ENCODE peak calls at places on chromosomes 7 and 10, in eight cellular contexts. One of them, this sample, is unnamed.

GRCh38 chr7:65892832-65893231 is 20.0 kb downstream of the VKORC1L1 start:
- DNase-seq in body of pancreas: no peak
- DNase-seq in breast epithelium: no peak
- DNase-seq in heart left ventricle: no peak
- DNase-seq in stomach: no peak
- DNase-seq in uterus: no peak
- DNase-seq in A549: no peak
- DNase-seq in IMR-90: peak; percentile 36
- DNase-seq in this sample: no peak

GRCh38 chr10:13890617-13891541 is 304.1 kb downstream of the PRPF18 start:
- DNase-seq in A549: no peak
- DNase-seq in body of pancreas: no peak
- DNase-seq in heart left ventricle: peak; percentile 48
- DNase-seq in stomach: no peak
- DNase-seq in uterus: no peak
- DNase-seq in breast epithelium: no peak
- DNase-seq in IMR-90: peak; percentile 52
- DNase-seq in this sample: no peak

GRCh38 chr7:48109848-48110663 is 21.0 kb downstream of the UPP1 start:
- DNase-seq in IMR-90: peak; percentile 26
- DNase-seq in uterus: peak; percentile 72
- DNase-seq in A549: peak; percentile 75
- DNase-seq in breast epithelium: peak; percentile 68
- DNase-seq in body of pancreas: peak; percentile 82
- DNase-seq in stomach: peak; percentile 86
- DNase-seq in heart left ventricle: peak; percentile 85
- DNase-seq in this sample: peak; percentile 77

GRCh38 chr10:77176224-77176623 is 461.4 kb downstream of the KCNMA1 start:
- DNase-seq in A549: no peak
- DNase-seq in stomach: no peak
- DNase-seq in uterus: no peak
- DNase-seq in body of pancreas: no peak
- DNase-seq in breast epithelium: no peak
- DNase-seq in IMR-90: no peak
- DNase-seq in heart left ventricle: no peak
- DNase-seq in this sample: no peak

GRCh38 chr10:4383683-4384082 is 442.3 kb upstream of the AKR1E2 start:
- DNase-seq in IMR-90: peak; percentile 16
- DNase-seq in uterus: no peak
- DNase-seq in stomach: no peak
- DNase-seq in heart left ventricle: no peak
- DNase-seq in body of pancreas: no peak
- DNase-seq in A549: no peak
- DNase-seq in breast epithelium: no peak
- DNase-seq in this sample: no peak

GRCh38 chr7:12249706-12250105 is 38.6 kb downstream of the TMEM106B start:
- DNase-seq in body of pancreas: no peak
- DNase-seq in heart left ventricle: no peak
- DNase-seq in breast epithelium: no peak
- DNase-seq in stomach: no peak
- DNase-seq in IMR-90: no peak
- DNase-seq in uterus: no peak
- DNase-seq in A549: no peak
- DNase-seq in this sample: no peak

GRCh38 chr10:86362129-86362527 is 4.5 kb downstream of the GRID1 start:
- DNase-seq in IMR-90: no peak
- DNase-seq in stomach: no peak
- DNase-seq in heart left ventricle: no peak
- DNase-seq in uterus: no peak
- DNase-seq in body of pancreas: peak; percentile 2
- DNase-seq in breast epithelium: no peak
- DNase-seq in A549: no peak
- DNase-seq in this sample: no peak

GRCh38 chr10:86703176-86703575 is 34.9 kb downstream of the LDB3 start:
- DNase-seq in A549: no peak
- DNase-seq in uterus: no peak
- DNase-seq in heart left ventricle: no peak
- DNase-seq in IMR-90: no peak
- DNase-seq in breast epithelium: no peak
- DNase-seq in stomach: no peak
- DNase-seq in body of pancreas: no peak
- DNase-seq in this sample: no peak

GRCh38 chr7:128672927-128673517 is 930 bp downstream of the GARIN1A start:
- DNase-seq in IMR-90: peak; percentile 24
- DNase-seq in heart left ventricle: no peak
- DNase-seq in A549: no peak
- DNase-seq in stomach: no peak
- DNase-seq in uterus: no peak
- DNase-seq in body of pancreas: no peak
- DNase-seq in breast epithelium: no peak
- DNase-seq in this sample: peak; percentile 21

GRCh38 chr10:103763374-103764202 is 91.8 kb downstream of the SH3PXD2A start:
- DNase-seq in uterus: no peak
- DNase-seq in IMR-90: peak; percentile 46
- DNase-seq in A549: no peak
- DNase-seq in breast epithelium: no peak
- DNase-seq in heart left ventricle: no peak
- DNase-seq in stomach: no peak
- DNase-seq in body of pancreas: no peak
- DNase-seq in this sample: no peak

GRCh38 chr7:38374507-38374906 is 101.1 kb upstream of the TARP start:
- DNase-seq in body of pancreas: no peak
- DNase-seq in heart left ventricle: no peak
- DNase-seq in uterus: no peak
- DNase-seq in IMR-90: peak; percentile 34
- DNase-seq in breast epithelium: no peak
- DNase-seq in stomach: no peak
- DNase-seq in A549: peak; percentile 39
- DNase-seq in this sample: peak; percentile 26

GRCh38 chr7:16357921-16358320 is 63.4 kb downstream of the CRPPA start:
- DNase-seq in breast epithelium: peak; percentile 47
- DNase-seq in heart left ventricle: no peak
- DNase-seq in stomach: peak; percentile 75
- DNase-seq in A549: no peak
- DNase-seq in uterus: no peak
- DNase-seq in body of pancreas: peak; percentile 13
- DNase-seq in IMR-90: no peak
- DNase-seq in this sample: no peak

GRCh38 chr7:123770378-123770777 is 21.6 kb upstream of the WASL start:
- DNase-seq in breast epithelium: no peak
- DNase-seq in heart left ventricle: no peak
- DNase-seq in uterus: no peak
- DNase-seq in stomach: no peak
- DNase-seq in body of pancreas: no peak
- DNase-seq in A549: peak; percentile 86
- DNase-seq in IMR-90: no peak
- DNase-seq in this sample: no peak

GRCh38 chr7:51226042-51226755 is 90.4 kb downstream of the COBL start:
- DNase-seq in stomach: no peak
- DNase-seq in body of pancreas: no peak
- DNase-seq in A549: no peak
- DNase-seq in heart left ventricle: no peak
- DNase-seq in IMR-90: no peak
- DNase-seq in uterus: no peak
- DNase-seq in breast epithelium: peak; percentile 34
- DNase-seq in this sample: no peak

DNA sequence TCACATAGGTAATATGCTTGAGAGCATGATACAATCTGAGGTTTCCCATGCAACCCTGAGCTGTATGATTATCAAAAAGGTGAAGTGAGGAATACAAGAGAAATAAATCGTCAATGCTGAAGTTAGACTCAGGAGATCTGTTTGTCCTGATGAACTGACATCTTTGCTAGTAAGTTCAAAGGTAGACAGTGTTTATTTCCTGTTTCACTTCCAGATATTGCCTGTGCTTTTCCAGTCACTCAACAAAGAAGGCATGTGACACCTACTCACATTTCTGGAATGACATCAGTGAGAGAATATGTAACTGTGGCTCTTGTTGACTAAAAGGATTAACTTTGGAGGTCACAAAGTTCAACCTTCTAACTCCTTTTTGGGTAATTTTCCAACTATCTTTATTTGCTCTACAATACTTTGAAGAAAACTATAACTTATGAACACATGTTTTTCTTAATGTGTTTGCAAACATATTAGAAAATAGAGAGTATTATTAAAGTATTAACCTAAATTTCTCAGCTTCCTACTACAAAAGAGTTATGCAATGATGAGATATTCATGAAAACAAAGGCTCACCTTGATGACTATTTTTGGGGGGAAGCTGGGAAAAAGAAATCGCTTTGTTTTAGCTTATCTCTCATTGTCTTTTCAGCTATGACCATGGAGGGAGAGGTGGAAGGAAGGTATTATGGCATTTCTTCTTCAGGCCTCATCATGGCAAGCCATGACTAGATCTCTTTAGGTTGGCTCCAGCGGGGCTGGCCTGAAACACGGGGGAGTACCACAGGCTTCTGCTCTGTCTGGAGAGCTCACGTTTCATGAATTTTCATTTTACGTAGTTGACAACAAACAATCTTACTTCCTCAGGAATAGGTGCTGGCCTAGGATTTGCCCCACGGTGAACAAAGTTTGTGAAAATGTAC is 214.7 kb upstream of the SLC26A5 start:
- DNase-seq in stomach: no peak
- DNase-seq in IMR-90: peak; percentile 75
- DNase-seq in body of pancreas: no peak
- DNase-seq in A549: no peak
- DNase-seq in heart left ventricle: no peak
- DNase-seq in breast epithelium: no peak
- DNase-seq in uterus: no peak
- DNase-seq in this sample: no peak
- H3K27ac ChIP-seq in stomach: no peak overlapping the region
- H3K27ac ChIP-seq in IMR-90: no peak overlapping the region
- H3K27ac ChIP-seq in body of pancreas: peak overlapping the region; percentile 66
- H3K27ac ChIP-seq in A549: peak overlapping the region; percentile 15
- H3K27ac ChIP-seq in heart left ventricle: no peak overlapping the region
- H3K27ac ChIP-seq in breast epithelium: no peak overlapping the region
- H3K27ac ChIP-seq in uterus: no peak overlapping the region
- H3K27ac ChIP-seq in this sample: no peak overlapping the region

DNA sequence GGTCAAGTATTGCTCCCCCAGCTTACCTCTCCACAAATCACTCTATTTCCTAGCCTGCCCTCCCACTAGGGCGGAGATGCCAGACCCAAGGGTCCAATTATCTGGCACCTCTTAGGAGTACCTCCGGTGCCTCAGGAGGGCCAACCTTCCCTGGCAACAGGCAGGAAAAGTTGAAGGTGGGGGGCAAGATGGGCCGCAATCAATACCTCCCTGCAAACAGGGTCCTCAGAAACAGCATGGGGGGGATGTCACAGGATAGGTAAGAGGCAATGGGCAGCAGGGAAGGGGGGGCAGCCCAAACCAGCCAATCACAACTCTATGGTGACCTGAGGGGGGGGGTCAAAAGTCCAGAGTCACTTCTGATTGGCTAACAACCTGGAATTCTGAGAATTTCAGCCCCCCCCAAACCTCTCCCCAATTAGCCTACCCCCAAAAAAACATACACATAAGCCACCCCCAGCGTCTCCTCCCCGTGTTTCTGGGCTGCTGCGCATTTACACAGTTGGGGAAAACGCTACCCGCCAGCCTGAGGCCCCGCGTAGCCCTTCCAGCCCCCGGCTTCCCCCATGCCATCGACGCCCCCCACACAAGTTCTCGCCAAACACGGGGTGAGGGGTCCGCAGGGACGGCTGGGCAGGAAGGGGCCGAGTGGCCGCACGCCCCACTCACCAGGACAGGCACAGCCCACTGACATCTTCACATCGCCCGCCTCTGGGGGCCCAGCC is 589 bp downstream of the LDB1 start:
- DNase-seq in breast epithelium: peak; percentile 93
- DNase-seq in uterus: peak; percentile 88
- DNase-seq in heart left ventricle: peak; percentile 85
- DNase-seq in body of pancreas: peak; percentile 72
- DNase-seq in stomach: peak; percentile 69
- DNase-seq in IMR-90: peak; percentile 67
- DNase-seq in A549: peak; percentile 84
- DNase-seq in this sample: peak; percentile 81
- TF ChIP-seq POLR2A in breast epithelium: peak; percentile 73
- TF ChIP-seq POLR2A in uterus: no peak
- TF ChIP-seq POLR2A in heart left ventricle: no peak
- TF ChIP-seq POLR2A in body of pancreas: no peak
- TF ChIP-seq POLR2A in stomach: no peak
- TF ChIP-seq POLR2A in IMR-90: no peak
- TF ChIP-seq POLR2A in A549: no peak
- TF ChIP-seq POLR2A in this sample: no peak

DNA sequence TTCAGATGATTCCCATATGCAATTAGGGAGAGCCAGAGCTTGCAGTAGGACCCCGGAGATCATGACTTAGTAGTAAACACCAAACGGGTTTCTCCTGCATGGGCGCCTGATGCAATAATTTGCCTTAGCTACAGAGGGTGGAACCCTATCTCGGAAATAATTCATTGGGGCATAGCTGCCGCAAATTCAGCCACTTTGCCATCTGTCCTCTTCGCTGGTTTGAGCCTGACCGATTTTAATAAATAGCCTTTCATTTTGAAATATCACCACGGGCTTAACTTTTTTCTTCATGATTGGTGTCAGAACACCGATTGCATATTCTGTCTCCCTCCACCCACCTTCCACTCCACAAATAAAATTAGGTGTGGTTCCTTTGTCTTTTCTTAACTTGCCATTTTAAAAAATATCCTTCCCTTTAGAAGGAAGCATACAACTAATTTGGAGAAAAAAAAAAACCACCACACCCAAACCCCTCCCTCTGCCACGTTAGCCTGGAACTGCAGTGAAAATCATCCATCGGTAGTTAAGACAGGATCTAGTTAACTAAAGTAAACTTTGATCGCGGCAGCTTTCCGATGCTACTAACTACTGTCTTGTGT is 1.5 kb downstream of the GARS1 start:
- DNase-seq in breast epithelium: no peak
- DNase-seq in heart left ventricle: no peak
- DNase-seq in A549: peak; percentile 25
- DNase-seq in body of pancreas: peak; percentile 29
- DNase-seq in uterus: no peak
- DNase-seq in IMR-90: peak; percentile 41
- DNase-seq in stomach: no peak
- DNase-seq in this sample: no peak
- TF ChIP-seq CTCF in breast epithelium: no peak
- TF ChIP-seq CTCF in heart left ventricle: no peak
- TF ChIP-seq CTCF in A549: no peak
- TF ChIP-seq CTCF in body of pancreas: no peak
- TF ChIP-seq CTCF in uterus: no peak
- TF ChIP-seq CTCF in IMR-90: no peak
- TF ChIP-seq CTCF in stomach: no peak
- TF ChIP-seq CTCF in this sample: no peak

GRCh38 chr7:131235489-131236317 is 92.0 kb upstream of the MKLN1 start:
- DNase-seq in uterus: peak; percentile 46
- DNase-seq in stomach: peak; percentile 29
- DNase-seq in A549: peak; percentile 95
- DNase-seq in IMR-90: peak; percentile 100
- DNase-seq in body of pancreas: peak; percentile 60
- DNase-seq in heart left ventricle: no peak
- DNase-seq in breast epithelium: no peak
- DNase-seq in this sample: no peak
- H3K27ac ChIP-seq in uterus: no peak overlapping the region
- H3K27ac ChIP-seq in stomach: no peak overlapping the region
- H3K27ac ChIP-seq in A549: peak overlapping the region; percentile 91
- H3K27ac ChIP-seq in IMR-90: peak overlapping the region; percentile 68
- H3K27ac ChIP-seq in body of pancreas: no peak overlapping the region
- H3K27ac ChIP-seq in heart left ventricle: no peak overlapping the region
- H3K27ac ChIP-seq in breast epithelium: no peak overlapping the region
- H3K27ac ChIP-seq in this sample: no peak overlapping the region

This sample was measured in thyroid gland.